ENCODE peak calls at places on chromosomes 4 and X, in ten cellular contexts. B is GM23338, K is GM23248, Q is OCI-LY7, C is PC-9, T is HCT116, V is PC-3, D is MM.1S, I is SK-N-SH, S is Karpas-422. N is an unnamed sample. For H3K36me3 and H3K9me2, the result is how much of the 10 kb centered on the place peaks cover.

GRCh38 chr4:128060130-128060619 is 937 bp upstream of the LARP1B start:
- DNase-seq in B (no peak), K (peak), Q (no peak), C (no peak), T (no peak), V (no peak), D (peak), I (peak), S (no peak), N (no peak)

GRCh38 chrX:97547873-97548578 is 664.3 kb downstream of the RPA4 start:
- DNase-seq in B (no peak), K (no peak), Q (no peak), C (no peak), T (peak), V (peak), D (no peak), I (peak), S (no peak), N (peak)

GRCh38 chrX:8849945-8850344 is 48.8 kb upstream of the FAM9A start:
- DNase-seq in B (peak), K (no peak), Q (no peak), C (no peak), T (no peak), V (no peak), D (no peak), I (peak), S (no peak), N (no peak)

GRCh38 chr4:28350485-28350884 is 1489.8 kb downstream of the STIM2 start:
- DNase-seq in B (no peak), K (peak), Q (no peak), C (no peak), T (no peak), V (peak), D (no peak), I (no peak), S (no peak), N (no peak)

GRCh38 chr4:45692131-45692530 is 431.7 kb downstream of the GABRG1 start:
- DNase-seq in B (no peak), K (no peak), Q (no peak), C (no peak), T (no peak), V (no peak), D (no peak), I (no peak), S (no peak), N (no peak)

GRCh38 chr4:121277194-121278105 is 103.4 kb downstream of the QRFPR start:
- DNase-seq in B (peak), K (peak), Q (peak), C (no peak), T (peak), V (peak), D (peak), I (peak), S (peak), N (peak)

GRCh38 chr4:183356173-183356825 is 34.1 kb upstream of the CLDN24 start:
- DNase-seq in B (no peak), K (no peak), Q (no peak), C (no peak), T (no peak), V (no peak), D (no peak), I (no peak), S (no peak), N (no peak)

GRCh38 chr4:172173206-172173605 is 360.0 kb downstream of the GALNTL6 start:
- DNase-seq in B (no peak), K (peak), Q (no peak), C (no peak), T (no peak), V (no peak), D (no peak), I (no peak), S (no peak), N (no peak)

GRCh38 chr4:75672461-75673026 is 667 bp downstream of the G3BP2 start:
- DNase-seq in B (peak), K (peak), Q (peak), C (peak), T (peak), V (peak), D (peak), I (peak), S (peak), N (peak)

GRCh38 chr4:176563591-176563990 is 229.1 kb downstream of the VEGFC start:
- DNase-seq in B (no peak), K (peak), Q (no peak), C (no peak), T (no peak), V (peak), D (no peak), I (no peak), S (no peak), N (peak)

GRCh38 chr4:155164705-155165104 is 43.7 kb upstream of the NPY2R start:
- DNase-seq in B (peak), K (no peak), Q (no peak), C (no peak), T (no peak), V (no peak), D (no peak), I (no peak), S (no peak), N (no peak)
- H3K36me3 ChIP-seq in B (under half), K (under half), Q (under half), C (under half), T (under half), V (under half), D (under half), I (under half), S (under half), N (under half)

GRCh38 chr4:153242848-153243324 is 38.6 kb downstream of the TRIM2 start:
- DNase-seq in B (no peak), K (no peak), Q (no peak), C (no peak), T (no peak), V (no peak), D (no peak), I (no peak), S (no peak), N (no peak)
- H3K4me2 ChIP-seq in B (peak), K (no peak), Q (no peak), C (no peak), T (no peak), V (no peak), D (no peak), I (no peak), S (no peak), N (peak)

GRCh38 chr4:88090898-88091297 is 67.5 kb downstream of the ABCG2 start:
- DNase-seq in B (no peak), K (no peak), Q (no peak), C (no peak), T (no peak), V (no peak), D (peak), I (no peak), S (no peak), N (no peak)
- H3K9me2 ChIP-seq in B (under half), K (under half), Q (under half), C (under half), T (under half), V (under half), D (under half), I (under half), S (under half), N (under half)

GRCh38 chrX:1403228-1403627 is 11.3 kb upstream of the SLC25A6 start:
- DNase-seq in B (no peak), K (no peak), Q (no peak), C (no peak), T (no peak), V (no peak), D (no peak), I (no peak), S (no peak), N (no peak)

GRCh38 chrX:1398431-1399340 is 6.8 kb upstream of the SLC25A6 start:
- DNase-seq in B (no peak), K (no peak), Q (no peak), C (no peak), T (no peak), V (no peak), D (no peak), I (peak), S (no peak), N (no peak)

GRCh38 chrX:1400049-1400448 is 8.1 kb upstream of the SLC25A6 start:
- DNase-seq in B (no peak), K (no peak), Q (no peak), C (no peak), T (no peak), V (no peak), D (no peak), I (no peak), S (no peak), N (no peak)

GRCh38 chrX:1400731-1401471 is 9.0 kb upstream of the SLC25A6 start:
- DNase-seq in B (peak), K (no peak), Q (no peak), C (no peak), T (peak), V (no peak), D (no peak), I (no peak), S (peak), N (no peak)

DNA sequence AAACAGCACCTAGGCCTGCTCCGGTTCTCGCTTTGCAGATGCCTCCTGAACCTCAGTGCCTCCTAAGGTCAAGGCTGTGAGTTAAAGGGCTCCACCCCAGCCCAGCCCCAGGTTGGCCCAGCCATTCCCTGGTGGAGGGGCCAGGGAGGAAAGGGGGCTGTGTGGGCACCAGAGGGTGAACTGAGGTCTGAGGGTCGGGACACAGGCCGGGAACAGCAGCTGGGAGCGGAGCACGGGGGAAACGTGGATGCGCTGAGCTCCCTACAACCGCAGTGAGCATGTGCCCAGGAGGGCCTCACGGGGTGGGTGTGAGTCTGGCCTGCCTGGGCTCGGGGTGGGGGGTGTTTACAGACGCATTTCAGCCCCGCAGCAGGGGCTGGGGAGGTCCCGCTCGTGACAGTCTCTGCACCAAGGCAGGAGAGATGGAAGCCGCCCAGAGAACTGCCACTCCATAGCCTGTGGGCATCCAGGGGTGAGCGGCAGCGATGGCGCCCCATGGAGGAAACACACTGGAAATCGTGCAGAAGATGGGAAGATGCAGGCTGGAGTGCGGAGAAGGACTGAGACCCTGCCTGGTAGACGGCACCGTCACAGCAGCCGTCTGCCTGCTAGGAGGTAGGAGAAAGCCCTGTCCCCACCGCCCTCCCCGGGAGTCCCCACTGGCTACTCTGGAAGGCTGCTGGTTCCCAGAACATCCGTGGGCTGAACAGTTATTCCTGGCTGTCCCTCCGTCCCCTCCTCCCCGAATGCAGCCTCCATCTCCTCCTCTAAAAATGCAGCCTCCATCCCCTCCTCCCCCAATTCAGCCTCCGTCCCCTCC is 9.9 kb upstream of the SLC25A6 start:
- DNase-seq in B (no peak), K (no peak), Q (no peak), C (no peak), T (no peak), V (no peak), D (no peak), I (no peak), S (no peak), N (no peak)
- H3K36me3 ChIP-seq in B (under half), K (under half), Q (half or more), C (under half), T (under half), V (under half), D (under half), I (under half), S (under half), N (under half)

DNA sequence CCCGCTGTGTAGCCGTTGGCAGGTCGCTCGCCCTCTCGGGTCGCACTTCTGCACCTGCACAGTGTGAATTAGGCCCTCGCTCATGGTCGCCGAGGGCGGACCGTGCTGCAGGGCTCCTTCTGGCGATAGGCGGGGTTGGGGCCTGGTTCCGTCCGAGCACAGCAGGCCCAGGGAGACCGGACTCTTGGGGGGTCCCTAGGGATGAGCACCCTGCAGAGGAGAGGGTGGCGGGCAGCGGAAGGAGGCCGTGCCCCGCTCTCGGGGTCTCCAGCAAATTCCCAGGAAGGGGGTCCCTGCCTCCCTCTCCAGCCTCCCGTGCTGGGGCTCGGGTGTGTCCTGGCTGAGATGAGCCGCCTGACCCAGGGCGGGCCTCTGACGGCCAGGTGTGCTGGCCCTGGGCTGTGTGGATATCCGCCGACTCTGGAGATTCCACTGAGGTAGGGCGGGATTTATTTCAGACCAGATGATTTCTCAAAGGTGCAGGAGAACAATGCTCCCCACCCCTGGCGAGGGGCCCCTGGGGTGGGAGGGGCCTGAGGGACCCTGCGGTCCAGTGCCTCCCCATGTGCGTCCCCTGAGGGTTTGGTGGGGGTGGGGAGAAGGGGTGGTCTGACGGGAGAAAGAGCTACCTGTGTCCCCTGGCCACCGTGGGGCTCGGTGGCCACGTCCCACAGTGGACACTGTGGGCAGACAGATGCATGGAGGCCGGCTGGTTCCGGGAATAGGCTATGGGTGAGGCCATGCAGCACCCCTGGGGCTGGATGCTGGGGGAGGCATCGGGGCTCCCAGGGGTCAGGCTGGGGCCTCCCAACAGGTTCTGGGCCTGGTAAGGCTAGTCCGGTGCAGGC is 867 bp upstream of the FAM53A start:
- DNase-seq in B (no peak), K (no peak), Q (no peak), C (peak), T (no peak), V (no peak), D (no peak), I (no peak), S (no peak), N (no peak)
- H3K4me2 ChIP-seq in B (peak), K (no peak), Q (peak), C (peak), T (peak), V (peak), D (peak), I (peak), S (no peak), N (peak)

DNA sequence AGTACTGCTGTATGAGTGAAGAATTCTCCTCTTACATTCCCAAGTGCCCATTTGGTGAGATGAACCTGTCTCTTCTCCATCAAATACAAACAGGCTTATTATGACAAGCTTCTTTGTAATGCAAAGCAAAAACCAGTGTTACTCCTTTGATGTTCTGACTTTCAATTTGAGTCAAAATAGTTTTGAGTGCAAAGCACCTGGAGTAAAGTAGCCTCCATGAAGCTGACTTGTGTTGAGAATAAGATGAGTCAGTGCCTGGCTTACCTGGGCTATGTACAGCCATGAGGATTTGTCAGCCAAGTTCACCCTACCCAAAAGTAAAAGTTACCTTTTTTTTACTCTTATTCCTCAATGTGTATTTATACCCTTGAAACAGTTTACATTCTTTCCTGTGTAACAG is 132.5 kb upstream of the FMR1 start:
- DNase-seq in B (no peak), K (no peak), Q (no peak), C (no peak), T (no peak), V (no peak), D (no peak), I (no peak), S (no peak), N (no peak)
- H3K9me2 ChIP-seq in B (under half), K (under half), Q (under half), C (under half), T (under half), V (under half), D (under half), I (under half), S (under half), N (under half)

GRCh38 chr4:67674098-67674497 is 26.9 kb downstream of the UBA6 start:
- DNase-seq in B (peak), K (no peak), Q (no peak), C (no peak), T (no peak), V (peak), D (no peak), I (no peak), S (no peak), N (no peak)
- H3K36me3 ChIP-seq in B (half or more), K (half or more), Q (half or more), C (under half), T (under half), V (half or more), D (under half), I (half or more), S (half or more), N (under half)

N was measured in hepatocyte.